ENCODE peak calls at places on chromosomes 16 and 17, in four cellular contexts. K is K562, W is GM12878, T is HepG2. Q is an unnamed sample.

GRCh38 chr16:72598696-72599095 is 426.7 kb upstream of the PMFBP1 start:
- DNase-seq in K (no peak), W (no peak), T (no peak), Q (no peak)

GRCh38 chr17:78993241-78993956 is 13.7 kb upstream of the LGALS3BP start:
- DNase-seq in K (peak), W (no peak), T (peak), Q (peak)

GRCh38 chr16:87541882-87542234 is 49.0 kb upstream of the ZCCHC14 start:
- DNase-seq in K (no peak), W (no peak), T (no peak), Q (no peak)

GRCh38 chr16:50858376-50858775 is 116.5 kb downstream of the CYLD start:
- DNase-seq in K (no peak), W (no peak), T (no peak), Q (no peak)

GRCh38 chr17:79830763-79831366 is 8.4 kb downstream of the CBX4 start:
- DNase-seq in K (peak), W (no peak), T (peak), Q (no peak)

GRCh38 chr16:3074860-3075545 is 9.6 kb downstream of the IL32 start:
- DNase-seq in K (peak), W (peak), T (no peak), Q (no peak)

GRCh38 chr17:18015603-18016002 is 23.4 kb downstream of the ATPAF2 start:
- DNase-seq in K (no peak), W (no peak), T (no peak), Q (no peak)

GRCh38 chr16:67445441-67445912 is 14.6 kb downstream of the HSD11B2 start:
- DNase-seq in K (no peak), W (no peak), T (peak), Q (no peak)

GRCh38 chr17:37280841-37281240 is 94.9 kb upstream of the C17orf78 start:
- DNase-seq in K (no peak), W (no peak), T (no peak), Q (no peak)

GRCh38 chr16:83574388-83574787 is 233.4 kb upstream of the HSBP1 start:
- DNase-seq in K (no peak), W (no peak), T (no peak), Q (no peak)

GRCh38 chr17:41518031-41518430 is 659 bp downstream of the KRT15 start:
- DNase-seq in K (no peak), W (no peak), T (no peak), Q (no peak)

GRCh38 chr17:82064433-82065192 is 991 bp downstream of the DUS1L start:
- DNase-seq in K (no peak), W (no peak), T (peak), Q (no peak)

GRCh38 chr17:41532947-41533570 is 5.0 kb upstream of the KRT19 start:
- DNase-seq in K (no peak), W (no peak), T (no peak), Q (no peak)

GRCh38 chr17:36550491-36551417 is 6.0 kb downstream of the GGNBP2 start:
- DNase-seq in K (no peak), W (peak), T (no peak), Q (no peak)

GRCh38 chr17:59827721-59828477 is 64.8 kb downstream of the TUBD1 start:
- DNase-seq in K (no peak), W (no peak), T (no peak), Q (no peak)

GRCh38 chr17:57940217-57940616 is 15.0 kb downstream of the CUEDC1 start:
- DNase-seq in K (no peak), W (no peak), T (no peak), Q (peak)

GRCh38 chr16:4160663-4161436 is 44.6 kb upstream of the ADCY9 start:
- DNase-seq in K (no peak), W (no peak), T (no peak), Q (no peak)

GRCh38 chr16:3007059-3007956 is 5.4 kb upstream of the CLDN9 start:
- DNase-seq in K (peak), W (no peak), T (no peak), Q (no peak)

GRCh38 chr16:86026136-86026905 is 127.4 kb downstream of the IRF8 start:
- DNase-seq in K (no peak), W (no peak), T (no peak), Q (no peak)

GRCh38 chr16:26374279-26374925 is 682.6 kb downstream of the HS3ST4 start:
- DNase-seq in K (no peak), W (no peak), T (no peak), Q (no peak)

GRCh38 chr16:84813141-84813933 is 6.4 kb upstream of the CRISPLD2 start:
- DNase-seq in K (no peak), W (no peak), T (no peak), Q (no peak)

GRCh38 chr17:75670868-75671267 is 3.7 kb downstream of the SAP30BP start:
- DNase-seq in K (no peak), W (no peak), T (no peak), Q (no peak)

GRCh38 chr17:2435852-2436251 is 35.0 kb upstream of the MNT start:
- DNase-seq in K (no peak), W (no peak), T (no peak), Q (no peak)
- TF ChIP-seq MAX in K (no peak), W (no peak), T (no peak), Q (no peak)

GRCh38 chr16:82514262-82514661 is 112.5 kb upstream of the CDH13 start:
- DNase-seq in K (no peak), W (no peak), T (no peak), Q (no peak)

GRCh38 chr16:82506734-82507133 is 120.0 kb upstream of the CDH13 start:
- DNase-seq in K (no peak), W (no peak), T (no peak), Q (no peak)

GRCh38 chr16:82510041-82510440 is 116.7 kb upstream of the CDH13 start:
- DNase-seq in K (no peak), W (no peak), T (no peak), Q (no peak)

GRCh38 chr16:82507271-82507670 is 119.5 kb upstream of the CDH13 start:
- DNase-seq in K (no peak), W (no peak), T (no peak), Q (no peak)

DNA sequence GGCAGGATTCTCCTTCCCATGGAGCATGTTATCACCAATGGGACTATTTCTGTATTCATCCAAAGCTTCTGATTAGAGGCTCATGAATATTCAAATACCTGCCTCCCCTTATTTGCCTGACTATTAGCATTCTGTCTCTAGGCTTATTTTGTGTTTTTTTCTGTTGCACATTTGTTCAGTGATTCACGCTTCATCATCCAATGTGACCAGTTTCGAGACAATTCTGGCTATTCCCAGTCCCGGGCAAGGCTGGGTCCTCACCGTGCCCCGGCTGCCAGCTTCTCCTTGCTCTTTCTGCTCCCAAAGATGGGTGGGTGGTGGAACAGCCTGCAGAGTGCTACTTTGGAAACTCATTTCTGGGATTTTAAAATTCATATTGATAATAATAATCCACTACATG is 117.1 kb upstream of the CDH13 start:
- DNase-seq in K (no peak), W (no peak), T (no peak), Q (no peak)
- TF ChIP-seq BHLHE40 in K (no peak), W (no peak), T (no peak), Q (no peak)

DNA sequence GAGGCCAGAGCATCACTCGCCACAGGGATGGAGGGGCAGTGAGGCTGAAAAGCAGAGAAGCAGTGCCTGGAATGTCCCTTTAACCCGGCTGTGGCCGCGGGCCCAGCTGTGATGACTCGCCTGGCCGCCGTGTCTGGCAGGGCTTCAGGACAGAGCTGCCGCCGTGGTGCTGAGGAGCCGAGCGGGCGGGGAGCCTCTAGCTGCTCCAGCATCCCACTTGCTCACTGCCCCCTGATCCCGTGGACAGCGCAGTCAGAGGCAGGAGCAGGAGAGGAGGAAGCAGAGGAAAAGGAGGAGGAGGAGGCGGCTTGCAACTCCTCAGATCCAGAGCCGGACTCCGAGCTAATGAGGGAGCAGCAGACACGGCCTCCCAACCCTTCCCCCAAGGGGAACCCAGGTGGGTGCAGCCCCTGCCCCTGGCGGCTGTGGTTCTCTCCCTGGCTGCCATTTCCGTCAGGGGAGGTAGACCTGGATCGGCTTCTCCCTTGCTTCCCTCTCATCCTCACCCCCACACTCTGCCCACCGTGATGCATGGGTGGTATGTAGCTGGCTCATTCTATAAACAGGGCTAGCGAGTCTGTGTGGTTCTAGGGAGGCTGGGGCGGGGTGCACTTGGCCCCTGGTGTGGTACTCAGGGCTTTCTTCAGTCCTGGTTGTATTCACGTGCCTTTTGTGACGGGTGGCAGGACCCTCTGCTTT is 165.7 kb downstream of the CMIP start:
- DNase-seq in K (no peak), W (no peak), T (no peak), Q (no peak)
- TF ChIP-seq ESRRA in K (no peak), W (no peak), T (no peak), Q (no peak)

GRCh38 chr17:38861399-38861843 is 7.9 kb upstream of the RPL23 start:
- DNase-seq in K (peak), W (no peak), T (peak), Q (peak)
- TF ChIP-seq MAX in K (no peak), W (no peak), T (no peak), Q (no peak)

GRCh38 chr17:77942111-77942988 is 16.2 kb upstream of the TNRC6C start:
- DNase-seq in K (no peak), W (no peak), T (peak), Q (no peak)

GRCh38 chr17:77941004-77941403 is 17.5 kb upstream of the TNRC6C start:
- DNase-seq in K (no peak), W (no peak), T (no peak), Q (no peak)

GRCh38 chr17:77944390-77945222 is 13.9 kb upstream of the TNRC6C start:
- DNase-seq in K (no peak), W (no peak), T (no peak), Q (no peak)

GRCh38 chr17:77946900-77947643 is 11.4 kb upstream of the TNRC6C start:
- DNase-seq in K (no peak), W (no peak), T (no peak), Q (no peak)

DNA sequence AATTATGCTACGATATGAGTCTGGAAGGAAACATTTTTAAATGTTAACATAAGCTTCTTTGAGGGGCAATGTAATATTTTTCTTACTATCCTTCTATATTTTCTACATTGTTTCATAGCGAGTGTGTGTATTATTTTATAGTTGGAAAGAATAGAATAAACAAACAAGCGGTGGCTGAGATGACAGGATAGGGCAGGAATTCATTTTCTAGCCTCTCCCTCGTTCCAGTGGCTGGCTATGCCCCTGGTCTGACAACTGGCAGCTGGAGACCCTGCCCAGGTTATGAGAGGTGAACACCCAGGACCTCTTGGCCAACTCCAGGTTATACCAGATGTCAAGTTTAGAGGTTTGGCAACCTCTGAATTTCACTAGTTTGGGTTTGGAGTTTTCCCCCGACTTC is 14.5 kb upstream of the TNRC6C start:
- DNase-seq in K (no peak), W (no peak), T (no peak), Q (no peak)
- TF ChIP-seq BHLHE40 in K (no peak), W (no peak), T (no peak), Q (no peak)

GRCh38 chr17:55409030-55409800 is 12.4 kb downstream of the MMD start:
- DNase-seq in K (no peak), W (no peak), T (no peak), Q (no peak)
- TF ChIP-seq ESRRA in K (no peak), W (no peak), T (no peak), Q (no peak)

GRCh38 chr17:46044286-46044928 is 45.4 kb downstream of the STH start:
- DNase-seq in K (peak), W (no peak), T (peak), Q (peak)
- TF ChIP-seq MAX in K (no peak), W (no peak), T (no peak), Q (peak)

Q was measured in A549.